ENCODE peak calls at places on chromosome 1, in ten cellular contexts. One of them, this sample, is unnamed.

GRCh38 chr1:218705911-218706893 is 361.1 kb downstream of the TGFB2 start:
- DNase-seq in AG09319: peak
- DNase-seq in GM20000: no peak
- DNase-seq in endothelial cell: no peak
- DNase-seq in brain microvascular endothelial cell: peak
- DNase-seq in CD14-positive monocyte: no peak
- DNase-seq in IMR-90: peak
- DNase-seq in CD4-positive, alpha-beta T cell: no peak
- DNase-seq in uterus: peak
- DNase-seq in AG04449: peak
- DNase-seq in this sample: peak

GRCh38 chr1:13935336-13935735 is 235.3 kb downstream of the PRDM2 start:
- DNase-seq in AG09319: no peak
- DNase-seq in GM20000: no peak
- DNase-seq in endothelial cell: no peak
- DNase-seq in brain microvascular endothelial cell: no peak
- DNase-seq in CD14-positive monocyte: no peak
- DNase-seq in IMR-90: no peak
- DNase-seq in CD4-positive, alpha-beta T cell: no peak
- DNase-seq in uterus: no peak
- DNase-seq in AG04449: no peak
- DNase-seq in this sample: no peak

GRCh38 chr1:201240171-201240570 is 43.1 kb upstream of the PKP1 start:
- DNase-seq in AG09319: no peak
- DNase-seq in GM20000: no peak
- DNase-seq in endothelial cell: no peak
- DNase-seq in brain microvascular endothelial cell: no peak
- DNase-seq in CD14-positive monocyte: no peak
- DNase-seq in IMR-90: no peak
- DNase-seq in CD4-positive, alpha-beta T cell: no peak
- DNase-seq in uterus: no peak
- DNase-seq in AG04449: no peak
- DNase-seq in this sample: no peak

GRCh38 chr1:227749916-227750710 is 14.9 kb downstream of the SNAP47 start:
- DNase-seq in AG09319: no peak
- DNase-seq in GM20000: no peak
- DNase-seq in endothelial cell: no peak
- DNase-seq in brain microvascular endothelial cell: no peak
- DNase-seq in CD14-positive monocyte: no peak
- DNase-seq in IMR-90: no peak
- DNase-seq in CD4-positive, alpha-beta T cell: no peak
- DNase-seq in uterus: no peak
- DNase-seq in AG04449: no peak
- DNase-seq in this sample: no peak

GRCh38 chr1:110607663-110608230 is 1.6 kb upstream of the KCNA2 start:
- DNase-seq in AG09319: no peak
- DNase-seq in GM20000: no peak
- DNase-seq in endothelial cell: no peak
- DNase-seq in brain microvascular endothelial cell: no peak
- DNase-seq in CD14-positive monocyte: no peak
- DNase-seq in IMR-90: no peak
- DNase-seq in CD4-positive, alpha-beta T cell: no peak
- DNase-seq in uterus: no peak
- DNase-seq in AG04449: no peak
- DNase-seq in this sample: no peak

GRCh38 chr1:231594123-231594522 is 32.5 kb upstream of the DISC1 start:
- DNase-seq in AG09319: no peak
- DNase-seq in GM20000: no peak
- DNase-seq in endothelial cell: no peak
- DNase-seq in brain microvascular endothelial cell: no peak
- DNase-seq in CD14-positive monocyte: no peak
- DNase-seq in IMR-90: no peak
- DNase-seq in CD4-positive, alpha-beta T cell: no peak
- DNase-seq in uterus: no peak
- DNase-seq in AG04449: no peak
- DNase-seq in this sample: no peak

GRCh38 chr1:53681647-53682368 is 57.2 kb downstream of the GLIS1 start:
- DNase-seq in AG09319: no peak
- DNase-seq in GM20000: peak
- DNase-seq in endothelial cell: peak
- DNase-seq in brain microvascular endothelial cell: no peak
- DNase-seq in CD14-positive monocyte: no peak
- DNase-seq in IMR-90: peak
- DNase-seq in CD4-positive, alpha-beta T cell: peak
- DNase-seq in uterus: peak
- DNase-seq in AG04449: no peak
- DNase-seq in this sample: peak

GRCh38 chr1:246771366-246771765 is 47.2 kb downstream of the SCCPDH start:
- DNase-seq in AG09319: no peak
- DNase-seq in GM20000: no peak
- DNase-seq in endothelial cell: no peak
- DNase-seq in brain microvascular endothelial cell: no peak
- DNase-seq in CD14-positive monocyte: no peak
- DNase-seq in IMR-90: no peak
- DNase-seq in CD4-positive, alpha-beta T cell: no peak
- DNase-seq in uterus: no peak
- DNase-seq in AG04449: no peak
- DNase-seq in this sample: no peak

GRCh38 chr1:201506573-201507567 is at the start of gene CSRP1:
- DNase-seq in AG09319: no peak
- DNase-seq in GM20000: peak
- DNase-seq in endothelial cell: peak
- DNase-seq in brain microvascular endothelial cell: peak
- DNase-seq in CD14-positive monocyte: peak
- DNase-seq in IMR-90: peak
- DNase-seq in CD4-positive, alpha-beta T cell: peak
- DNase-seq in uterus: peak
- DNase-seq in AG04449: no peak
- DNase-seq in this sample: peak

GRCh38 chr1:111948209-111949131 is 41.0 kb downstream of the KCND3 start:
- DNase-seq in AG09319: no peak
- DNase-seq in GM20000: no peak
- DNase-seq in endothelial cell: no peak
- DNase-seq in brain microvascular endothelial cell: no peak
- DNase-seq in CD14-positive monocyte: no peak
- DNase-seq in IMR-90: no peak
- DNase-seq in CD4-positive, alpha-beta T cell: no peak
- DNase-seq in uterus: peak
- DNase-seq in AG04449: no peak
- DNase-seq in this sample: peak

GRCh38 chr1:43975249-43975961 is 645 bp downstream of the ATP6V0B start:
- DNase-seq in AG09319: no peak
- DNase-seq in GM20000: peak
- DNase-seq in endothelial cell: no peak
- DNase-seq in brain microvascular endothelial cell: no peak
- DNase-seq in CD14-positive monocyte: peak
- DNase-seq in IMR-90: no peak
- DNase-seq in CD4-positive, alpha-beta T cell: peak
- DNase-seq in uterus: no peak
- DNase-seq in AG04449: no peak
- DNase-seq in this sample: no peak

GRCh38 chr1:150089846-150090520 is 22.4 kb downstream of the VPS45 start:
- DNase-seq in AG09319: no peak
- DNase-seq in GM20000: peak
- DNase-seq in endothelial cell: no peak
- DNase-seq in brain microvascular endothelial cell: no peak
- DNase-seq in CD14-positive monocyte: no peak
- DNase-seq in IMR-90: no peak
- DNase-seq in CD4-positive, alpha-beta T cell: no peak
- DNase-seq in uterus: no peak
- DNase-seq in AG04449: no peak
- DNase-seq in this sample: no peak

GRCh38 chr1:220827445-220828210 is 40.9 kb downstream of the MTARC1 start:
- DNase-seq in AG09319: no peak
- DNase-seq in GM20000: no peak
- DNase-seq in endothelial cell: no peak
- DNase-seq in brain microvascular endothelial cell: no peak
- DNase-seq in CD14-positive monocyte: no peak
- DNase-seq in IMR-90: no peak
- DNase-seq in CD4-positive, alpha-beta T cell: no peak
- DNase-seq in uterus: no peak
- DNase-seq in AG04449: no peak
- DNase-seq in this sample: no peak

GRCh38 chr1:111739984-111740765 is 980 bp upstream of the INKA2 start:
- DNase-seq in AG09319: no peak
- DNase-seq in GM20000: peak
- DNase-seq in endothelial cell: peak
- DNase-seq in brain microvascular endothelial cell: peak
- DNase-seq in CD14-positive monocyte: no peak
- DNase-seq in IMR-90: peak
- DNase-seq in CD4-positive, alpha-beta T cell: no peak
- DNase-seq in uterus: peak
- DNase-seq in AG04449: no peak
- DNase-seq in this sample: no peak

GRCh38 chr1:78334114-78334513 is 156.7 kb upstream of the PTGFR start:
- DNase-seq in AG09319: no peak
- DNase-seq in GM20000: no peak
- DNase-seq in endothelial cell: no peak
- DNase-seq in brain microvascular endothelial cell: no peak
- DNase-seq in CD14-positive monocyte: no peak
- DNase-seq in IMR-90: peak
- DNase-seq in CD4-positive, alpha-beta T cell: no peak
- DNase-seq in uterus: no peak
- DNase-seq in AG04449: no peak
- DNase-seq in this sample: no peak

GRCh38 chr1:30685796-30686165 is 37.6 kb downstream of the MATN1 start:
- DNase-seq in AG09319: no peak
- DNase-seq in GM20000: no peak
- DNase-seq in endothelial cell: no peak
- DNase-seq in brain microvascular endothelial cell: no peak
- DNase-seq in CD14-positive monocyte: no peak
- DNase-seq in IMR-90: no peak
- DNase-seq in CD4-positive, alpha-beta T cell: no peak
- DNase-seq in uterus: peak
- DNase-seq in AG04449: no peak
- DNase-seq in this sample: no peak

GRCh38 chr1:245052258-245052657 is 102.5 kb upstream of the KIF26B start:
- DNase-seq in AG09319: no peak
- DNase-seq in GM20000: no peak
- DNase-seq in endothelial cell: no peak
- DNase-seq in brain microvascular endothelial cell: no peak
- DNase-seq in CD14-positive monocyte: no peak
- DNase-seq in IMR-90: no peak
- DNase-seq in CD4-positive, alpha-beta T cell: no peak
- DNase-seq in uterus: no peak
- DNase-seq in AG04449: no peak
- DNase-seq in this sample: no peak

GRCh38 chr1:64623750-64624445 is 121.0 kb upstream of the RAVER2 start:
- DNase-seq in AG09319: no peak
- DNase-seq in GM20000: no peak
- DNase-seq in endothelial cell: no peak
- DNase-seq in brain microvascular endothelial cell: peak
- DNase-seq in CD14-positive monocyte: no peak
- DNase-seq in IMR-90: peak
- DNase-seq in CD4-positive, alpha-beta T cell: no peak
- DNase-seq in uterus: no peak
- DNase-seq in AG04449: peak
- DNase-seq in this sample: peak

GRCh38 chr1:245298781-245299180 is 144.0 kb downstream of the KIF26B start:
- DNase-seq in AG09319: peak
- DNase-seq in GM20000: no peak
- DNase-seq in endothelial cell: no peak
- DNase-seq in brain microvascular endothelial cell: no peak
- DNase-seq in CD14-positive monocyte: no peak
- DNase-seq in IMR-90: no peak
- DNase-seq in CD4-positive, alpha-beta T cell: no peak
- DNase-seq in uterus: no peak
- DNase-seq in AG04449: no peak
- DNase-seq in this sample: no peak

GRCh38 chr1:46302091-46303037 is 1.1 kb downstream of the LRRC41 start:
- DNase-seq in AG09319: no peak
- DNase-seq in GM20000: peak
- DNase-seq in endothelial cell: peak
- DNase-seq in brain microvascular endothelial cell: peak
- DNase-seq in CD14-positive monocyte: peak
- DNase-seq in IMR-90: peak
- DNase-seq in CD4-positive, alpha-beta T cell: peak
- DNase-seq in uterus: peak
- DNase-seq in AG04449: no peak
- DNase-seq in this sample: peak
- TF ChIP-seq CTCF in AG09319: no peak
- TF ChIP-seq CTCF in GM20000: peak
- TF ChIP-seq CTCF in endothelial cell: peak
- TF ChIP-seq CTCF in brain microvascular endothelial cell: peak
- TF ChIP-seq CTCF in CD14-positive monocyte: no peak
- TF ChIP-seq CTCF in IMR-90: peak
- TF ChIP-seq CTCF in CD4-positive, alpha-beta T cell: peak
- TF ChIP-seq CTCF in uterus: no peak
- TF ChIP-seq CTCF in AG04449: peak
- TF ChIP-seq CTCF in this sample: no peak

GRCh38 chr1:26190373-26190987 is at the start of gene CATSPER4:
- DNase-seq in AG09319: no peak
- DNase-seq in GM20000: no peak
- DNase-seq in endothelial cell: peak
- DNase-seq in brain microvascular endothelial cell: no peak
- DNase-seq in CD14-positive monocyte: no peak
- DNase-seq in IMR-90: no peak
- DNase-seq in CD4-positive, alpha-beta T cell: no peak
- DNase-seq in uterus: no peak
- DNase-seq in AG04449: no peak
- DNase-seq in this sample: peak
- TF ChIP-seq CTCF in AG09319: peak
- TF ChIP-seq CTCF in GM20000: no peak
- TF ChIP-seq CTCF in endothelial cell: no peak
- TF ChIP-seq CTCF in brain microvascular endothelial cell: peak
- TF ChIP-seq CTCF in CD14-positive monocyte: no peak
- TF ChIP-seq CTCF in IMR-90: peak
- TF ChIP-seq CTCF in CD4-positive, alpha-beta T cell: no peak
- TF ChIP-seq CTCF in uterus: no peak
- TF ChIP-seq CTCF in AG04449: no peak
- TF ChIP-seq CTCF in this sample: no peak

GRCh38 chr1:46431695-46432094 is 37.6 kb downstream of the FAAH start:
- DNase-seq in AG09319: no peak
- DNase-seq in GM20000: no peak
- DNase-seq in endothelial cell: no peak
- DNase-seq in brain microvascular endothelial cell: no peak
- DNase-seq in CD14-positive monocyte: no peak
- DNase-seq in IMR-90: no peak
- DNase-seq in CD4-positive, alpha-beta T cell: no peak
- DNase-seq in uterus: no peak
- DNase-seq in AG04449: no peak
- DNase-seq in this sample: no peak
- TF ChIP-seq CTCF in AG09319: no peak
- TF ChIP-seq CTCF in GM20000: no peak
- TF ChIP-seq CTCF in endothelial cell: no peak
- TF ChIP-seq CTCF in brain microvascular endothelial cell: no peak
- TF ChIP-seq CTCF in CD14-positive monocyte: no peak
- TF ChIP-seq CTCF in IMR-90: no peak
- TF ChIP-seq CTCF in CD4-positive, alpha-beta T cell: no peak
- TF ChIP-seq CTCF in uterus: no peak
- TF ChIP-seq CTCF in AG04449: no peak
- TF ChIP-seq CTCF in this sample: no peak

DNA sequence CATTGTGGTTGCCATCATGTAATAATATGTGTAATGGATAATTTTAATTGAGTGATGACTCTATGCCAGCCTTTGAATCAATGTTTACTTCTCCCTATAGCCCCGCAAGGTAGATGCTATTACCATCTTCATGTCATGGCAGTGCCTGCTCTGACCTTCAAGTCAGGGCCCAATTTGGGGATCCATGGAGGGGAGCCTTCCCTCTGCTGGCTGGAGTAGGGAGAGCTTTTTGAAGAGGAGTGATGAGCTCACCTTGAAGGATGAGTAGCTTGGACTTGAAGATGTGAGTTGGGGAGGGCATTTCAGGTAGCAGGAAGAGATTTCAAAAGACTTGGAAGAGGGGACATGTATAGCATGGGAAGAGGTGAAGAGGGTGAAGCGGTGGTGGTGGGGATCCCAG is 189.2 kb downstream of the FOXD2 start:
- DNase-seq in AG09319: no peak
- DNase-seq in GM20000: no peak
- DNase-seq in endothelial cell: no peak
- DNase-seq in brain microvascular endothelial cell: no peak
- DNase-seq in CD14-positive monocyte: no peak
- DNase-seq in IMR-90: no peak
- DNase-seq in CD4-positive, alpha-beta T cell: no peak
- DNase-seq in uterus: no peak
- DNase-seq in AG04449: no peak
- DNase-seq in this sample: no peak
- TF ChIP-seq CTCF in AG09319: no peak
- TF ChIP-seq CTCF in GM20000: no peak
- TF ChIP-seq CTCF in endothelial cell: no peak
- TF ChIP-seq CTCF in brain microvascular endothelial cell: peak
- TF ChIP-seq CTCF in CD14-positive monocyte: no peak
- TF ChIP-seq CTCF in IMR-90: no peak
- TF ChIP-seq CTCF in CD4-positive, alpha-beta T cell: no peak
- TF ChIP-seq CTCF in uterus: no peak
- TF ChIP-seq CTCF in AG04449: no peak
- TF ChIP-seq CTCF in this sample: peak